ENCODE peak calls at places on chromosomes 3 and 15, in eight cellular contexts. F is heart right ventricle, R is PC-3, T is pancreas, M is psoas muscle, G is endodermal cell, L is Panc1, E is hepatocyte. S is an unnamed sample. For H3K4me1, the result is how much of the 10 kb centered on the place peaks cover.

GRCh38 chr3:73144276-73144675 is 82.8 kb downstream of the EBLN2 start:
- DNase-seq in F (peak), R (no peak), T (no peak), M (peak), G (peak), L (no peak), E (peak), S (no peak)

GRCh38 chr15:33059184-33059583 is 135.3 kb downstream of the FMN1 start:
- DNase-seq in F (no peak), R (no peak), T (no peak), M (no peak), G (no peak), L (no peak), E (no peak), S (no peak)

GRCh38 chr3:195103623-195104022 is 167.3 kb downstream of the XXYLT1 start:
- DNase-seq in F (no peak), R (no peak), T (no peak), M (no peak), G (no peak), L (no peak), E (no peak), S (no peak)

GRCh38 chr15:50166216-50166615 is 15.8 kb upstream of the SLC27A2 start:
- DNase-seq in F (no peak), R (no peak), T (no peak), M (no peak), G (no peak), L (no peak), E (no peak), S (no peak)

GRCh38 chr15:85858586-85859375 is 64.1 kb upstream of the KLHL25 start:
- DNase-seq in F (peak), R (peak), T (peak), M (peak), G (peak), L (no peak), E (peak), S (peak)

GRCh38 chr3:50078622-50079021 is 10.1 kb upstream of the RBM5 start:
- DNase-seq in F (no peak), R (peak), T (no peak), M (no peak), G (no peak), L (no peak), E (no peak), S (no peak)

GRCh38 chr3:47409688-47410416 is 29.0 kb downstream of the PTPN23 start:
- DNase-seq in F (no peak), R (no peak), T (no peak), M (no peak), G (no peak), L (no peak), E (no peak), S (no peak)

GRCh38 chr3:117809157-117810081 is 1099.8 kb downstream of the TUSC7 start:
- DNase-seq in F (no peak), R (no peak), T (no peak), M (no peak), G (no peak), L (no peak), E (no peak), S (no peak)

GRCh38 chr3:56861511-56861910 is 59.8 kb upstream of the ARHGEF3 start:
- DNase-seq in F (no peak), R (no peak), T (no peak), M (no peak), G (no peak), L (no peak), E (no peak), S (no peak)

GRCh38 chr15:53976844-53977392 is 1.3 kb upstream of the UNC13C start:
- DNase-seq in F (no peak), R (peak), T (no peak), M (peak), G (peak), L (no peak), E (peak), S (peak)

GRCh38 chr3:194300392-194300758 is 50.8 kb downstream of the CPN2 start:
- DNase-seq in F (peak), R (no peak), T (peak), M (peak), G (peak), L (no peak), E (peak), S (peak)

GRCh38 chr3:111314146-111314873 is 227.7 kb upstream of the CD96 start:
- DNase-seq in F (no peak), R (no peak), T (no peak), M (no peak), G (no peak), L (no peak), E (peak), S (no peak)

GRCh38 chr3:24829632-24830229 is 335.1 kb upstream of the THRB start:
- DNase-seq in F (no peak), R (no peak), T (peak), M (peak), G (peak), L (no peak), E (peak), S (peak)

GRCh38 chr15:40081691-40082194 is 26.9 kb downstream of the BMF start:
- DNase-seq in F (peak), R (peak), T (peak), M (peak), G (peak), L (no peak), E (peak), S (peak)

GRCh38 chr3:83302091-83302490 is 1540.6 kb upstream of the GBE1 start:
- DNase-seq in F (no peak), R (no peak), T (no peak), M (no peak), G (no peak), L (no peak), E (no peak), S (no peak)

GRCh38 chr3:117597865-117598264 is 888.3 kb downstream of the TUSC7 start:
- DNase-seq in F (no peak), R (no peak), T (no peak), M (no peak), G (no peak), L (no peak), E (no peak), S (no peak)

GRCh38 chr3:48476426-48477053 is 27.4 kb downstream of the SHISA5 start:
- DNase-seq in F (no peak), R (no peak), T (no peak), M (no peak), G (peak), L (no peak), E (no peak), S (no peak)

GRCh38 chr3:73727117-73727802 is 102.5 kb upstream of the PDZRN3 start:
- DNase-seq in F (no peak), R (no peak), T (no peak), M (peak), G (peak), L (no peak), E (peak), S (no peak)

GRCh38 chr3:132756108-132756650 is 34.0 kb upstream of the NPHP3 start:
- DNase-seq in F (no peak), R (no peak), T (no peak), M (no peak), G (no peak), L (no peak), E (no peak), S (no peak)

GRCh38 chr3:64916937-64917336 is 229.1 kb upstream of the ADAMTS9 start:
- DNase-seq in F (no peak), R (no peak), T (no peak), M (no peak), G (peak), L (no peak), E (no peak), S (no peak)

GRCh38 chr3:133928903-133929607 is 33.4 kb upstream of the RAB6B start:
- DNase-seq in F (no peak), R (no peak), T (no peak), M (no peak), G (peak), L (no peak), E (no peak), S (no peak)

GRCh38 chr15:57591822-57592367 is at the start of gene MYZAP:
- DNase-seq in F (peak), R (peak), T (no peak), M (peak), G (peak), L (no peak), E (peak), S (peak)

GRCh38 chr15:32718082-32718821 is 448 bp downstream of the GREM1 start:
- DNase-seq in F (no peak), R (no peak), T (no peak), M (no peak), G (peak), L (no peak), E (peak), S (no peak)

GRCh38 chr3:15959434-15959811 is 161.6 kb upstream of the ANKRD28 start:
- DNase-seq in F (no peak), R (no peak), T (no peak), M (no peak), G (no peak), L (no peak), E (no peak), S (no peak)
- H3K27ac ChIP-seq in F (no peak), R (no peak), T (no peak), M (no peak), G (no peak), L (no peak), E (no peak), S (no peak)

GRCh38 chr3:155313916-155314315 is 20.4 kb upstream of the STRIT1 start:
- DNase-seq in F (no peak), R (no peak), T (no peak), M (no peak), G (no peak), L (no peak), E (no peak), S (no peak)

GRCh38 chr3:155312781-155313180 is 19.3 kb upstream of the STRIT1 start:
- DNase-seq in F (no peak), R (no peak), T (no peak), M (no peak), G (no peak), L (no peak), E (no peak), S (no peak)

GRCh38 chr3:155309581-155309980 is 16.1 kb upstream of the STRIT1 start:
- DNase-seq in F (no peak), R (no peak), T (no peak), M (no peak), G (no peak), L (no peak), E (no peak), S (no peak)

GRCh38 chr3:155316450-155316849 is 23.0 kb upstream of the STRIT1 start:
- DNase-seq in F (no peak), R (no peak), T (no peak), M (no peak), G (no peak), L (no peak), E (no peak), S (no peak)

GRCh38 chr3:155313303-155313702 is 19.8 kb upstream of the STRIT1 start:
- DNase-seq in F (no peak), R (peak), T (no peak), M (no peak), G (no peak), L (no peak), E (no peak), S (no peak)
- TF ChIP-seq CTCF in F (no peak), R (no peak), T (no peak), M (no peak), G (no peak), L (no peak), E (no peak), S (no peak)

GRCh38 chr3:192675958-192676649 is 51.2 kb downstream of the FGF12 start:
- DNase-seq in F (no peak), R (no peak), T (no peak), M (no peak), G (no peak), L (no peak), E (no peak), S (no peak)
- H3K4me1 ChIP-seq in F (under half), R (under half), T (under half), M (under half), G (under half), L (under half), E (under half), S (under half)

GRCh38 chr3:175512700-175513099 is 653.6 kb downstream of the NAALADL2 start:
- DNase-seq in F (no peak), R (no peak), T (no peak), M (no peak), G (no peak), L (no peak), E (no peak), S (no peak)

DNA sequence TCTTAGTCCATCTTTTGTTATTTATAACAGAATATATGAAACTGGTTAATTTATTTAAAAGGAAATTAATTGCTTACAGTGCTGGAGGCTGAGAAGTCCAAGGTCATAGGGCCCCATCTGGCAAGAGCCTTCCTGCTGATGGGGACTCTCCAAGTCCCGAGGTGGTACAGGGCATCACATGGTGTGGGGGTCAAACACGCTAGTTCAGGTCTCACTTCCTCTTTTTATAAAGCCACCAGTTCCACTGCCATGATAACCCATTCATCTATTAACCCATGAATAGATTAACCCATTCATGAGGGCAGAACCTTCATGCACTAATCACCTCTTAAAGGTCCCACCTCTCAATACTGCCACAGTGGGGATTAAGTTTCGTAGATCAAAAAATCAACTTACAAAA is 659.3 kb downstream of the NAALADL2 start:
- DNase-seq in F (no peak), R (no peak), T (no peak), M (no peak), G (no peak), L (no peak), E (no peak), S (no peak)
- H3K27ac ChIP-seq in F (no peak), R (no peak), T (no peak), M (no peak), G (no peak), L (no peak), E (no peak), S (no peak)

DNA sequence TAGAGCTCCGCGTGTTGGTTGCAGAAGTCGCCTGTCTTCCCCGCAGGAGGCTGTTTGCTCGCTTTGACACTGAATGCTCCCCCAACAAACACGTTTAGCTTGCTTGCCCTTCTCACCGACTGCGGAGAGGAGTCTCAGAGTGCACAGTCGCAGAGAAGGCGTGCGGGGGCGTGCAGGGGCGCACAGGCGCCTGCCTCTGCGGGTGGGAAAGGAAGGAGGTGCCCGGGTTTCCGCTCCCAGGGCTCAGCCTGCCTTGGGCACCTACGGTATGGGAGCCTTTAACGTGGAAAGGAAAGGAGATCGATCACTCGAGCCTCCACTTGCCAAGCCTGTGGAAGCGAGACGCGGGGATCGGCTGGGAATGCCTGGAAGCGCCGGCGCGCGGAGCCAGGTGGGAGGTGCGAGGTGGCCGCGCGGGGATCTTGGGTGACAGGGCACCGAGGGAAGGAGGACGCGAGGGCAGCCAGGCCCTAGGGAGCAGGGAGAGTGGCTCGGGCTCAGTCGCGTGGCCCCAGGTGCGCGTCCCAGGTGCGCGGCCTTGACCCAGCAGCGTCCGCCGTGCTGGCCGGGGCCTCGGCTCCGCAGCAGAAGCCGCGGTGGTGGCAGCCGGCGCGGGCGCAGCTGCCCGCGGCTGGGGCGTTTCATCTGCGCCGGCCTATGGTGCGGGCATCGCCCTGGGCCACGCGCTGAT is at the start of gene FAN1:
- DNase-seq in F (peak), R (peak), T (peak), M (peak), G (peak), L (peak), E (peak), S (peak)
- TF ChIP-seq CTCF in F (no peak), R (no peak), T (no peak), M (no peak), G (no peak), L (no peak), E (no peak), S (no peak)

S was measured in left lung.